ENCODE peak calls at places on chromosomes 7 and 10, in nine cellular contexts. One of them, this sample, is unnamed.

GRCh38 chr7:44262031-44262430 is 61.3 kb downstream of the YKT6 start:
- DNase-seq in tibial nerve: no peak
- DNase-seq in ovary: no peak
- DNase-seq in pancreas: no peak
- DNase-seq in prostate gland: no peak
- DNase-seq in HFF-Myc: no peak
- DNase-seq in A549: no peak
- DNase-seq in foreskin fibroblast: no peak
- DNase-seq in HCT116: no peak
- DNase-seq in this sample: no peak

GRCh38 chr10:56911906-56912480 is 550.9 kb upstream of the ZWINT start:
- DNase-seq in HFF-Myc: no peak
- DNase-seq in pancreas: no peak
- DNase-seq in ovary: no peak
- DNase-seq in prostate gland: no peak
- DNase-seq in HCT116: no peak
- DNase-seq in A549: no peak
- DNase-seq in foreskin fibroblast: no peak
- DNase-seq in tibial nerve: no peak
- DNase-seq in this sample: no peak

GRCh38 chr10:95374597-95375209 is 83.9 kb upstream of the PDLIM1 start:
- DNase-seq in HFF-Myc: peak; percentile 37
- DNase-seq in HCT116: peak; percentile 61
- DNase-seq in foreskin fibroblast: peak; percentile 32
- DNase-seq in tibial nerve: peak; percentile 44
- DNase-seq in A549: peak; percentile 77
- DNase-seq in prostate gland: peak; percentile 65
- DNase-seq in pancreas: peak; percentile 77
- DNase-seq in ovary: peak; percentile 54
- DNase-seq in this sample: peak; percentile 88

GRCh38 chr7:1352656-1353286 is 106.5 kb downstream of the MICALL2 start:
- DNase-seq in prostate gland: no peak
- DNase-seq in tibial nerve: no peak
- DNase-seq in A549: no peak
- DNase-seq in pancreas: no peak
- DNase-seq in ovary: no peak
- DNase-seq in foreskin fibroblast: no peak
- DNase-seq in HCT116: no peak
- DNase-seq in HFF-Myc: no peak
- DNase-seq in this sample: no peak

GRCh38 chr10:32413513-32413912 is 32.4 kb upstream of the CCDC7 start:
- DNase-seq in prostate gland: no peak
- DNase-seq in A549: peak; percentile 25
- DNase-seq in foreskin fibroblast: peak; percentile 76
- DNase-seq in pancreas: no peak
- DNase-seq in HCT116: peak; percentile 76
- DNase-seq in ovary: no peak
- DNase-seq in HFF-Myc: peak; percentile 22
- DNase-seq in tibial nerve: no peak
- DNase-seq in this sample: peak; percentile 32

GRCh38 chr7:28179081-28180030 is 1.2 kb downstream of the JAZF1 start:
- DNase-seq in pancreas: peak; percentile 67
- DNase-seq in tibial nerve: peak; percentile 50
- DNase-seq in ovary: peak; percentile 64
- DNase-seq in HCT116: no peak
- DNase-seq in HFF-Myc: no peak
- DNase-seq in prostate gland: peak; percentile 65
- DNase-seq in foreskin fibroblast: no peak
- DNase-seq in A549: peak; percentile 59
- DNase-seq in this sample: peak; percentile 63

GRCh38 chr10:116669832-116670644 is 49.3 kb downstream of the PNLIPRP2 start:
- DNase-seq in foreskin fibroblast: no peak
- DNase-seq in HFF-Myc: no peak
- DNase-seq in ovary: peak; percentile 43
- DNase-seq in pancreas: peak; percentile 40
- DNase-seq in HCT116: no peak
- DNase-seq in tibial nerve: no peak
- DNase-seq in prostate gland: peak; percentile 20
- DNase-seq in A549: no peak
- DNase-seq in this sample: no peak

GRCh38 chr10:100364735-100365391 is 17.8 kb downstream of the SCD start:
- DNase-seq in ovary: peak; percentile 87
- DNase-seq in HCT116: peak; percentile 95
- DNase-seq in foreskin fibroblast: peak; percentile 87
- DNase-seq in prostate gland: peak; percentile 95
- DNase-seq in HFF-Myc: peak; percentile 89
- DNase-seq in pancreas: peak; percentile 96
- DNase-seq in A549: peak; percentile 89
- DNase-seq in tibial nerve: no peak
- DNase-seq in this sample: peak; percentile 96

GRCh38 chr7:18583305-18583704 is 87.8 kb downstream of the HDAC9 start:
- DNase-seq in A549: no peak
- DNase-seq in HFF-Myc: no peak
- DNase-seq in foreskin fibroblast: peak; percentile 21
- DNase-seq in HCT116: no peak
- DNase-seq in tibial nerve: no peak
- DNase-seq in prostate gland: no peak
- DNase-seq in pancreas: no peak
- DNase-seq in ovary: no peak
- DNase-seq in this sample: no peak

GRCh38 chr10:33899578-33900531 is 565.4 kb upstream of the NRP1 start:
- DNase-seq in A549: no peak
- DNase-seq in ovary: no peak
- DNase-seq in foreskin fibroblast: no peak
- DNase-seq in HFF-Myc: no peak
- DNase-seq in pancreas: no peak
- DNase-seq in HCT116: no peak
- DNase-seq in tibial nerve: no peak
- DNase-seq in prostate gland: peak; percentile 35
- DNase-seq in this sample: peak; percentile 78

GRCh38 chr7:140231779-140232491 is 55.2 kb upstream of the KDM7A start:
- DNase-seq in ovary: no peak
- DNase-seq in A549: no peak
- DNase-seq in pancreas: no peak
- DNase-seq in HFF-Myc: no peak
- DNase-seq in prostate gland: peak; percentile 79
- DNase-seq in tibial nerve: no peak
- DNase-seq in foreskin fibroblast: no peak
- DNase-seq in HCT116: no peak
- DNase-seq in this sample: peak; percentile 14

GRCh38 chr10:14403359-14403758 is 72.6 kb upstream of the FRMD4A start:
- DNase-seq in A549: no peak
- DNase-seq in prostate gland: no peak
- DNase-seq in pancreas: no peak
- DNase-seq in tibial nerve: no peak
- DNase-seq in HCT116: no peak
- DNase-seq in HFF-Myc: no peak
- DNase-seq in ovary: no peak
- DNase-seq in foreskin fibroblast: no peak
- DNase-seq in this sample: no peak

GRCh38 chr7:116863168-116863670 is 832 bp downstream of the CAPZA2 start:
- DNase-seq in HFF-Myc: no peak
- DNase-seq in HCT116: no peak
- DNase-seq in prostate gland: peak; percentile 12
- DNase-seq in A549: peak; percentile 28
- DNase-seq in foreskin fibroblast: no peak
- DNase-seq in ovary: no peak
- DNase-seq in pancreas: peak; percentile 22
- DNase-seq in tibial nerve: no peak
- DNase-seq in this sample: peak; percentile 31

GRCh38 chr10:130362308-130362761 is 226.1 kb downstream of the GLRX3 start:
- DNase-seq in foreskin fibroblast: no peak
- DNase-seq in HFF-Myc: no peak
- DNase-seq in A549: no peak
- DNase-seq in prostate gland: no peak
- DNase-seq in pancreas: no peak
- DNase-seq in ovary: no peak
- DNase-seq in tibial nerve: no peak
- DNase-seq in HCT116: no peak
- DNase-seq in this sample: no peak

GRCh38 chr7:15555385-15555859 is 6.4 kb downstream of the AGMO start:
- DNase-seq in foreskin fibroblast: no peak
- DNase-seq in prostate gland: no peak
- DNase-seq in HCT116: no peak
- DNase-seq in HFF-Myc: no peak
- DNase-seq in A549: no peak
- DNase-seq in tibial nerve: no peak
- DNase-seq in ovary: no peak
- DNase-seq in pancreas: no peak
- DNase-seq in this sample: no peak

GRCh38 chr10:2897619-2898508 is 169.5 kb upstream of the PFKP start:
- DNase-seq in A549: no peak
- DNase-seq in foreskin fibroblast: no peak
- DNase-seq in tibial nerve: no peak
- DNase-seq in HCT116: no peak
- DNase-seq in HFF-Myc: no peak
- DNase-seq in ovary: no peak
- DNase-seq in prostate gland: no peak
- DNase-seq in pancreas: no peak
- DNase-seq in this sample: no peak

GRCh38 chr10:78688221-78688944 is 380.4 kb upstream of the ZMIZ1 start:
- DNase-seq in pancreas: no peak
- DNase-seq in A549: no peak
- DNase-seq in prostate gland: no peak
- DNase-seq in tibial nerve: no peak
- DNase-seq in HFF-Myc: no peak
- DNase-seq in ovary: no peak
- DNase-seq in foreskin fibroblast: no peak
- DNase-seq in HCT116: no peak
- DNase-seq in this sample: no peak

GRCh38 chr7:105779856-105780815 is 96.3 kb downstream of the ATXN7L1 start:
- DNase-seq in tibial nerve: no peak
- DNase-seq in A549: no peak
- DNase-seq in HCT116: no peak
- DNase-seq in ovary: no peak
- DNase-seq in prostate gland: no peak
- DNase-seq in pancreas: no peak
- DNase-seq in foreskin fibroblast: no peak
- DNase-seq in HFF-Myc: no peak
- DNase-seq in this sample: no peak

GRCh38 chr10:46220872-46221538 is 65.8 kb upstream of the ANTXRL start:
- DNase-seq in tibial nerve: no peak
- DNase-seq in pancreas: no peak
- DNase-seq in prostate gland: no peak
- DNase-seq in A549: no peak
- DNase-seq in HCT116: no peak
- DNase-seq in foreskin fibroblast: no peak
- DNase-seq in ovary: no peak
- DNase-seq in HFF-Myc: no peak
- DNase-seq in this sample: no peak
- TF ChIP-seq CTCF in tibial nerve: no peak
- TF ChIP-seq CTCF in pancreas: no peak
- TF ChIP-seq CTCF in prostate gland: peak; percentile 13
- TF ChIP-seq CTCF in A549: peak; percentile 27
- TF ChIP-seq CTCF in HCT116: peak; percentile 41
- TF ChIP-seq CTCF in foreskin fibroblast: no peak
- TF ChIP-seq CTCF in ovary: no peak
- TF ChIP-seq CTCF in HFF-Myc: no peak
- TF ChIP-seq CTCF in this sample: no peak

GRCh38 chr10:26412932-26413331 is 25.2 kb upstream of the APBB1IP start:
- DNase-seq in foreskin fibroblast: no peak
- DNase-seq in HCT116: no peak
- DNase-seq in pancreas: no peak
- DNase-seq in ovary: no peak
- DNase-seq in prostate gland: no peak
- DNase-seq in A549: no peak
- DNase-seq in tibial nerve: no peak
- DNase-seq in HFF-Myc: no peak
- DNase-seq in this sample: no peak

GRCh38 chr10:26407406-26407969 is 30.7 kb upstream of the APBB1IP start:
- DNase-seq in tibial nerve: no peak
- DNase-seq in foreskin fibroblast: no peak
- DNase-seq in A549: peak; percentile 74
- DNase-seq in pancreas: no peak
- DNase-seq in prostate gland: no peak
- DNase-seq in HCT116: no peak
- DNase-seq in HFF-Myc: no peak
- DNase-seq in ovary: no peak
- DNase-seq in this sample: peak; percentile 23

GRCh38 chr10:26413375-26413774 is 24.8 kb upstream of the APBB1IP start:
- DNase-seq in HFF-Myc: no peak
- DNase-seq in foreskin fibroblast: no peak
- DNase-seq in HCT116: no peak
- DNase-seq in ovary: no peak
- DNase-seq in tibial nerve: no peak
- DNase-seq in A549: no peak
- DNase-seq in prostate gland: no peak
- DNase-seq in pancreas: no peak
- DNase-seq in this sample: no peak

GRCh38 chr10:26410356-26410755 is 27.8 kb upstream of the APBB1IP start:
- DNase-seq in prostate gland: no peak
- DNase-seq in ovary: no peak
- DNase-seq in HFF-Myc: no peak
- DNase-seq in HCT116: no peak
- DNase-seq in pancreas: no peak
- DNase-seq in A549: no peak
- DNase-seq in tibial nerve: no peak
- DNase-seq in foreskin fibroblast: no peak
- DNase-seq in this sample: no peak

GRCh38 chr10:26408858-26409494 is 29.2 kb upstream of the APBB1IP start:
- DNase-seq in prostate gland: no peak
- DNase-seq in pancreas: no peak
- DNase-seq in tibial nerve: no peak
- DNase-seq in A549: no peak
- DNase-seq in ovary: no peak
- DNase-seq in HFF-Myc: no peak
- DNase-seq in foreskin fibroblast: no peak
- DNase-seq in HCT116: no peak
- DNase-seq in this sample: no peak
- TF ChIP-seq CTCF in prostate gland: no peak
- TF ChIP-seq CTCF in pancreas: no peak
- TF ChIP-seq CTCF in tibial nerve: no peak
- TF ChIP-seq CTCF in A549: no peak
- TF ChIP-seq CTCF in ovary: no peak
- TF ChIP-seq CTCF in HFF-Myc: no peak
- TF ChIP-seq CTCF in foreskin fibroblast: no peak
- TF ChIP-seq CTCF in HCT116: no peak
- TF ChIP-seq CTCF in this sample: no peak

DNA sequence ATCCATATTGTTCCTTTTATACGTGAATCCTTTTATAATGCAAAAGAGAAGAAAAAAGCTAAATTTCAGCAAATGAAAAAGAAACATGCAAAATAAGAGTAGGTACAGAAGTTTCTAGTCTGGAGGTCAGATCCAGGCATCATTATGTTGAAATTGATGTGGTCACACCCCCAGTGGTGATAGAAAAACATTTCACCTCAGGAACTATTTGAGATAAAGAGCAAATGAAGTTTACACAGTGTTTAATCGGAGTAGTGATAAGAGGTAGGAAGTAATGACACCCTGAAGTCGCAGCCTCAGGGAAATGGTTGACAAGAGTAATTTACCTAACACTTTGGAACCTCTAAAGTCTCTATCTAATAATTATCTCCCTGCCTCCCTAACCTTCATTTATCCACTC is 536.0 kb upstream of the STEAP1 start:
- DNase-seq in tibial nerve: no peak
- DNase-seq in HCT116: no peak
- DNase-seq in pancreas: no peak
- DNase-seq in HFF-Myc: no peak
- DNase-seq in A549: no peak
- DNase-seq in prostate gland: no peak
- DNase-seq in ovary: no peak
- DNase-seq in foreskin fibroblast: no peak
- DNase-seq in this sample: no peak
- TF ChIP-seq CTCF in tibial nerve: no peak
- TF ChIP-seq CTCF in HCT116: no peak
- TF ChIP-seq CTCF in pancreas: no peak
- TF ChIP-seq CTCF in HFF-Myc: no peak
- TF ChIP-seq CTCF in A549: no peak
- TF ChIP-seq CTCF in prostate gland: no peak
- TF ChIP-seq CTCF in ovary: no peak
- TF ChIP-seq CTCF in foreskin fibroblast: no peak
- TF ChIP-seq CTCF in this sample: no peak

GRCh38 chr10:68901106-68901927 is at the start of gene DDX50:
- DNase-seq in HFF-Myc: peak; percentile 99
- DNase-seq in ovary: peak; percentile 95
- DNase-seq in foreskin fibroblast: peak; percentile 98
- DNase-seq in pancreas: peak; percentile 97
- DNase-seq in A549: peak; percentile 89
- DNase-seq in tibial nerve: peak; percentile 96
- DNase-seq in prostate gland: peak; percentile 98
- DNase-seq in HCT116: peak; percentile 96
- DNase-seq in this sample: peak; percentile 100
- TF ChIP-seq CTCF in HFF-Myc: no peak
- TF ChIP-seq CTCF in ovary: no peak
- TF ChIP-seq CTCF in foreskin fibroblast: no peak
- TF ChIP-seq CTCF in pancreas: no peak
- TF ChIP-seq CTCF in A549: no peak
- TF ChIP-seq CTCF in tibial nerve: no peak
- TF ChIP-seq CTCF in prostate gland: peak; percentile 32
- TF ChIP-seq CTCF in HCT116: no peak
- TF ChIP-seq CTCF in this sample: no peak

This sample was measured in MCF 10A.